ENCODE peak calls at places on chromosome 5, in six cellular contexts. E is A549, G is body of pancreas, H is stomach, L is ovary, B is uterus. X is an unnamed sample.
A peak's percentile ranks its signal among the peaks of the same experiment; 100 is the strongest.

GRCh38 chr5:106331415-106331814 is 1339.3 kb downstream of the EFNA5 start:
- DNase-seq in E (no peak), G (no peak), H (no peak), L (no peak), B (no peak), X (no peak)

GRCh38 chr5:95432779-95433178 is 41.6 kb downstream of the FAM81B start:
- DNase-seq in E (no peak), G (no peak), H (no peak), L (no peak), B (no peak), X (no peak)

GRCh38 chr5:138568061-138568824 is 7.0 kb downstream of the HSPA9 start:
- DNase-seq in E (no peak), G (no peak), H (no peak), L (no peak), B (no peak), X (no peak)

GRCh38 chr5:54311178-54311811 is 922 bp upstream of the ARL15 start:
- DNase-seq in E (no peak), G (no peak), H (no peak), L (no peak), B (no peak), X (no peak)

GRCh38 chr5:14718778-14719177 is 54.3 kb downstream of the OTULIN start:
- DNase-seq in E (no peak), G (no peak), H (no peak), L (no peak), B (no peak), X (no peak)

GRCh38 chr5:144634138-144634537 is 463.5 kb downstream of the KCTD16 start:
- DNase-seq in E (no peak), G (no peak), H (no peak), L (no peak), B (no peak), X (no peak)

GRCh38 chr5:39714036-39714698 is 289.4 kb upstream of the DAB2 start:
- DNase-seq in E (peak; percentile 27), G (peak; percentile 70), H (peak; percentile 52), L (peak; percentile 20), B (no peak), X (peak; percentile 44)

GRCh38 chr5:105573575-105573974 is 2011.0 kb upstream of the NUDT12 start:
- DNase-seq in E (no peak), G (no peak), H (no peak), L (no peak), B (no peak), X (no peak)

GRCh38 chr5:135739383-135739961 is 95.0 kb upstream of the SLC25A48 start:
- DNase-seq in E (no peak), G (no peak), H (no peak), L (no peak), B (no peak), X (no peak)

GRCh38 chr5:177310332-177310731 is 1.4 kb downstream of the MXD3 start:
- DNase-seq in E (no peak), G (no peak), H (no peak), L (no peak), B (no peak), X (no peak)

GRCh38 chr5:177311723-177312648 is at the start of gene MXD3:
- DNase-seq in E (peak; percentile 90), G (peak; percentile 97), H (peak; percentile 98), L (peak; percentile 97), B (peak; percentile 96), X (peak; percentile 99)

GRCh38 chr5:177311361-177311722 is 356 bp downstream of the MXD3 start:
- DNase-seq in E (no peak), G (peak; percentile 40), H (no peak), L (no peak), B (no peak), X (no peak)

GRCh38 chr5:177309351-177310191 is 2.1 kb downstream of the MXD3 start:
- DNase-seq in E (peak; percentile 78), G (peak; percentile 75), H (peak; percentile 78), L (peak; percentile 53), B (peak; percentile 59), X (peak; percentile 92)

DNA sequence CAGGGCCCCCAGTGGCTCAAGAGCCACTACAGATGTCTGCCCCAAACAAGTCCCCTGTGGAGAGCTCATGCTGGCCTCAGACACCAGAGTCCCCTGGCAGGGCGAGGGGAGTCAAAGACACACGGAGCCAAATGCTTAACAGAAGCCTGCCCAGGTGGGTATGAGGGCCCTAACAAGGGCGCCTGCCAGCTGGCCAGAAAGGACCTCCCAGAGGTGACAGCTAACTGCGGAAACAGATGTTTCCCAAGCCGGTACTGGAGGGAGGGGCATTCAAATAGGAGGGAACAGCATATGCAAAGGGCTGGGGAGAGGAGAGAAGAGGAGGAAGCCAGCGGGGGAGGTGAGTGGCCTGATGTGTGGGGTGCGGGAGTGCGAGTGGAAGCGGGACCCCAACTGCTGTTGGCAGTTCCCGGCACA is 933 bp downstream of the MXD3 start:
- DNase-seq in E (no peak), G (no peak), H (no peak), L (no peak), B (no peak), X (peak; percentile 74)
- TF ChIP-seq POLR2A in E (no peak), G (no peak), H (no peak), L (no peak), B (no peak), X (no peak)

GRCh38 chr5:59789197-59789596 is 104.3 kb downstream of the PDE4D start:
- DNase-seq in E (no peak), G (no peak), H (no peak), L (no peak), B (peak; percentile 20), X (no peak)

GRCh38 chr5:59791602-59792001 is 101.9 kb downstream of the PDE4D start:
- DNase-seq in E (no peak), G (no peak), H (no peak), L (no peak), B (no peak), X (no peak)

GRCh38 chr5:59789894-59790293 is 103.6 kb downstream of the PDE4D start:
- DNase-seq in E (no peak), G (no peak), H (no peak), L (no peak), B (no peak), X (no peak)

GRCh38 chr5:59791131-59791485 is 102.4 kb downstream of the PDE4D start:
- DNase-seq in E (no peak), G (no peak), H (no peak), L (no peak), B (no peak), X (no peak)

DNA sequence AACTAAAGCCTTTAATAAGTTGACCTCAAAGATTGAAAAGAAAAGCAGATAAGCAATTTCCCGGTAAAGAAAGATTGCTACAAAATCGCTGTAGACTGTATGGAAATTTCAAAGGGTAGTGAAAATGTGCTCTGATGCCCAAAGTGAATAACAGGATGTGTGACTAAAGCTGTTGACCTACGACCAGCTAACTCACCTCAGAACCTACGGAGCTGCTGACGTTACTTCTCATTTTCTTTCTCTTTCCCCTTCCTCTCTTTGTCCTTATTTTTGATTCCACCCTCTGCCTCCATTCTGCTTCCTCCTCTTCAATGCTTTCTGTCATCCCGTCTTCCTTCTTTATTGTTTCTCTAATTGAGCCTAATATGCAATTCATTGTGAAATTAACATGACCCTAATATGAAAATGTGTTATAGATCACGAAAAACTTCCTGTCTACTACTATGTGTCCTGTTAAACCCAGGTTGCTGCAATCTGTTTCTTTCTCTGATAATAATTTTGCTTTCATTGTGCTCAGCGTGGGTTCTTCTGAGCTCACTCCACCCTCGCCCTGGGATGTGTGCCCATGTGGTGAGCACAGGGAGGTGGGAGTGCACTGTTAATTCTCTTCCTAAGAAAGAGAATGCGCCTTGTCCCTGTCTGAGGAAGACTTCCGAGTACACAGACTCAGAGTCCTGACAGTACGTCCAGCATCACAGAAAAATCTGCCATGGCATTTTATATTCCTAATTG is 103.0 kb downstream of the PDE4D start:
- DNase-seq in E (no peak), G (no peak), H (no peak), L (no peak), B (peak; percentile 46), X (no peak)
- TF ChIP-seq POLR2A in E (peak; percentile 15), G (no peak), H (no peak), L (no peak), B (no peak), X (no peak)

DNA sequence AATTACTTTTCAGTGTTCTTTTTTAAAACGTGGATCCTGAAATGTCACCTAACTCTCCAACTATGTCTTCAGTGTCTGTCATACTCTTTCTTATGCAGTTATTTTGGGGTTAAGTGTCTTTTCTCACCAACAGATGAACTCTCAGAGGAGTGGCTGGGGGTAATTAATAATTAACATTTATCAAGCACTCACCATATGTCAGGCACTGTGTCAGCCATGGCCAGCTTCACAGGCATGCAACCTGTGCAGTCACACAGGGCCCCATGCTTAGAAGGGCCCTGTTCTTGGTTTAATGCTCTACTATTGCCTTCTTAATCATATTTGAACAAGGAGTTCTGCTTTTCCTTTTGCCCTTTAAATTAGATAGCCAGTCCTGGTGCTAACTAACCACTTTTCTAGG is 3.5 kb upstream of the GRPEL2 start:
- DNase-seq in E (no peak), G (no peak), H (no peak), L (no peak), B (no peak), X (no peak)
- TF ChIP-seq POLR2A in E (no peak), G (no peak), H (no peak), L (no peak), B (no peak), X (no peak)

GRCh38 chr5:74640450-74641013 is at the start of gene ENC1:
- DNase-seq in E (peak; percentile 48), G (peak; percentile 83), H (peak; percentile 88), L (peak; percentile 81), B (peak; percentile 75), X (peak; percentile 86)

GRCh38 chr5:74641778-74642542 is 1.4 kb upstream of the ENC1 start:
- DNase-seq in E (no peak), G (peak; percentile 44), H (peak; percentile 51), L (peak; percentile 55), B (peak; percentile 22), X (peak; percentile 33)

GRCh38 chr5:74639538-74640449 is 734 bp downstream of the ENC1 start:
- DNase-seq in E (no peak), G (peak; percentile 46), H (peak; percentile 52), L (peak; percentile 41), B (peak; percentile 39), X (peak; percentile 55)

GRCh38 chr5:74642543-74642863 is 2.0 kb upstream of the ENC1 start:
- DNase-seq in E (no peak), G (no peak), H (no peak), L (no peak), B (no peak), X (no peak)

DNA sequence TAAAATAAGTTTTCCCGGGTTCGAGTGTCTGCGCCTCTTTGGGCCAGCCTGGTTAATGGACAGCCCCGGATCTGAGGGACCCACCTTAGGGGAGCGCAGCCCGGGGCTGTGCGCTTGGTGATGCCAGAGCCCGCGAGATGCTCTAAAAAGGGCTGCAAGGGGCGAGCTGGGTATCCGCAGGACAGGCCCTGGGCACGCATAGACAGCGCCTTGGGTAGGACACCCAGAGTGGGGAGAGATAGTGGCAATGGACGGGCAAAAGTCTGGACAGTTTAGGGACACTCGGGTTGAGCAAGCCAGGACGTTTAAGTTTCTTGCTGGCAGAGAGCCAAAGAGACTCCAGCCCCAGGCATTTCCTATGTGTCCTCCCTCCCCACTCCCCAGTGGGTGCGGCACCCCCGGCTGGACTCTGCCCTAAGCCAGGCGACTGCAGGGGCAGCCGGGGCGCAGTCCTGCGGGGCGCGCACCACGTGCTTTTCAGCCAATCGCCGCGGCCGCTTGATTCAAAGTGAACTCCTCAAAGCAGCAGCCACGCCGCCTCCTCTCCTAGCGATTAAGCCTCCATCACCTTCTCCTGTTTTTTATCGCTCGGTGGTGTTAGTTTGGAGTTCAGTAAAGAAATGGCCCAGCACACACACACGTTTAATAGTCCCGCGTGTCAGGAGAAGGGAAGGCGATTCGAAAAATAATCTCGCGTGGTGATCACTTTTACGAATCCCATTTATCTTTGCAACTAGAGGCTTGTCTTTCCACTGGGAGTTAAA is 668 bp upstream of the ENC1 start:
- DNase-seq in E (peak; percentile 66), G (peak; percentile 67), H (peak; percentile 80), L (peak; percentile 73), B (peak; percentile 60), X (peak; percentile 80)
- TF ChIP-seq POLR2A in E (peak; percentile 8), G (no peak), H (no peak), L (no peak), B (no peak), X (no peak)